ENCODE peak calls at places on chromosomes 13 and 19, in six cellular contexts. L is effector CD4-positive, alpha-beta T cell; C is GM04503; X is pancreas; V is iris pigment epithelial cell; M is RCC 7860. H is an unnamed sample.

GRCh38 chr19:40229926-40230417 is 3.5 kb upstream of the CCNP start:
- DNase-seq in C (no peak), L (no peak), M (no peak), V (no peak), X (no peak), H (no peak)

GRCh38 chr19:13091400-13092161 is 11.1 kb downstream of the LYL1 start:
- DNase-seq in L (no peak), M (no peak), V (peak), X (no peak), C (peak), H (no peak)

GRCh38 chr13:99432637-99433542 is 68.4 kb upstream of the TM9SF2 start:
- DNase-seq in M (peak), X (no peak), L (peak), C (peak), V (peak), H (peak)

GRCh38 chr19:35030257-35031071 is at the start of gene SCN1B:
- DNase-seq in V (peak), X (peak), L (peak), C (no peak), M (peak), H (peak)

GRCh38 chr19:41018736-41019290 is 27.7 kb downstream of the CYP2B6 start:
- DNase-seq in C (no peak), X (no peak), M (no peak), V (no peak), L (no peak), H (no peak)

GRCh38 chr19:35143231-35143715 is at the start of gene FXYD7:
- DNase-seq in M (no peak), V (no peak), L (no peak), X (no peak), C (no peak), H (no peak)

GRCh38 chr19:55690769-55691545 is 15.9 kb downstream of the EPN1 start:
- DNase-seq in L (no peak), C (no peak), M (no peak), V (no peak), X (no peak), H (no peak)

GRCh38 chr13:95921485-95921884 is 131.7 kb downstream of the UGGT2 start:
- DNase-seq in X (no peak), V (peak), C (peak), L (no peak), M (no peak), H (no peak)

GRCh38 chr19:41263850-41264580 is at the start of gene HNRNPUL1:
- DNase-seq in V (peak), L (peak), X (peak), C (peak), M (peak), H (peak)

GRCh38 chr19:12623361-12624031 is 12.8 kb downstream of the ZNF791 start:
- DNase-seq in V (peak), X (no peak), L (no peak), M (peak), C (no peak), H (no peak)

GRCh38 chr13:66558511-66558910 is 671.6 kb downstream of the PCDH9 start:
- DNase-seq in C (no peak), V (peak), M (no peak), L (no peak), X (no peak), H (no peak)

GRCh38 chr13:75751350-75751749 is 115.2 kb downstream of the LMO7 start:
- DNase-seq in L (no peak), V (no peak), C (no peak), M (no peak), X (peak), H (no peak)

GRCh38 chr13:32726374-32727037 is 140.3 kb downstream of the PDS5B start:
- DNase-seq in M (no peak), X (no peak), C (no peak), V (peak), L (no peak), H (no peak)

GRCh38 chr19:46970815-46971214 is 48.8 kb upstream of the NPAS1 start:
- DNase-seq in V (no peak), L (no peak), C (peak), M (peak), X (no peak), H (no peak)

GRCh38 chr13:23980160-23980551 is 82.9 kb upstream of the C1QTNF9B start:
- DNase-seq in M (peak), C (no peak), V (peak), X (peak), L (peak), H (peak)

GRCh38 chr19:4267901-4268815 is 10.9 kb upstream of the SHD start:
- DNase-seq in X (peak), C (no peak), V (no peak), M (no peak), L (no peak), H (no peak)

GRCh38 chr13:41546372-41547252 is 89.3 kb downstream of the RGCC start:
- DNase-seq in X (no peak), C (no peak), L (no peak), M (peak), V (peak), H (no peak)

GRCh38 chr19:49336482-49337266 is 1.5 kb downstream of the CD37 start:
- DNase-seq in V (no peak), C (no peak), X (no peak), L (no peak), M (no peak), H (no peak)

GRCh38 chr13:73984949-73985691 is 149.1 kb downstream of the KLF12 start:
- DNase-seq in L (peak), V (no peak), X (no peak), M (no peak), C (no peak), H (peak)

GRCh38 chr19:13055213-13056051 is 47.2 kb downstream of the LYL1 start:
- DNase-seq in M (peak), V (peak), C (peak), X (peak), L (no peak), H (no peak)

GRCh38 chr19:13302521-13303270 is 152.5 kb downstream of the IER2 start:
- DNase-seq in C (no peak), L (no peak), V (no peak), M (no peak), X (no peak), H (no peak)

GRCh38 chr13:76884167-76884566 is 2.0 kb downstream of the KCTD12 start:
- DNase-seq in C (no peak), X (peak), L (no peak), M (no peak), V (peak), H (no peak)

GRCh38 chr13:93172109-93172508 is 54.5 kb upstream of the GPC6 start:
- DNase-seq in M (no peak), V (peak), L (no peak), C (no peak), X (no peak), H (no peak)

GRCh38 chr13:112592181-112592580 is 4.2 kb upstream of the TUBGCP3 start:
- DNase-seq in L (no peak), C (no peak), M (no peak), V (no peak), X (no peak), H (no peak)

GRCh38 chr13:31245974-31246373 is 46.2 kb downstream of the B3GLCT start:
- DNase-seq in L (no peak), C (no peak), X (no peak), M (no peak), V (no peak), H (no peak)

GRCh38 chr13:28052945-28053344 is 47.4 kb downstream of the FLT3 start:
- DNase-seq in X (no peak), M (no peak), V (peak), L (no peak), C (no peak), H (no peak)

GRCh38 chr13:113548171-113548641 is 36.3 kb upstream of the TFDP1 start:
- DNase-seq in V (peak), L (no peak), C (no peak), M (no peak), X (no peak), H (no peak)

GRCh38 chr19:37983916-37984315 is 76.9 kb downstream of the SIPA1L3 start:
- DNase-seq in C (no peak), V (no peak), X (no peak), L (no peak), M (no peak), H (no peak)

GRCh38 chr13:101858869-101859268 is 406.4 kb downstream of the ITGBL1 start:
- DNase-seq in L (no peak), M (no peak), C (no peak), X (no peak), V (no peak), H (no peak)

GRCh38 chr19:17794412-17794730 is 567 bp upstream of the B3GNT3 start:
- DNase-seq in M (no peak), V (no peak), C (no peak), X (no peak), L (no peak), H (no peak)

GRCh38 chr13:31947105-31947504 is 84.5 kb upstream of the FRY start:
- DNase-seq in C (no peak), M (no peak), L (no peak), X (no peak), V (no peak), H (no peak)

GRCh38 chr19:46624958-46625661 is at the start of gene PTGIR:
- DNase-seq in V (peak), L (no peak), M (no peak), X (no peak), C (peak), H (peak)

GRCh38 chr13:79393564-79394249 is 12.3 kb downstream of the RBM26 start:
- DNase-seq in C (no peak), V (peak), X (no peak), M (peak), L (no peak), H (peak)

GRCh38 chr13:103466761-103467160 is 400.5 kb upstream of the SLC10A2 start:
- DNase-seq in C (no peak), X (no peak), V (no peak), L (no peak), M (no peak), H (no peak)

GRCh38 chr13:27450921-27451461 is 627 bp upstream of the MTIF3 start:
- DNase-seq in L (peak), V (peak), X (peak), M (peak), C (peak), H (peak)

H was measured in stimulated activated naive CD4-positive, alpha-beta T cell.